ENCODE peak calls at places on chromosomes 6 and 20, in eight cellular contexts. One of them, this sample, is unnamed.

GRCh38 chr6:30207619-30208295 is 5.4 kb downstream of the TRIM26 start:
- DNase-seq in H7: no peak
- DNase-seq in AG08395: peak; percentile 30
- DNase-seq in stimulated activated CD8-positive, alpha-beta memory T cell treated with anti-CD3 and anti-CD28 coated beads, Interleukin-12 subunit alpha, Interleukin-12 subunit beta, amount 100 ng/mL, for 4 hours: no peak
- DNase-seq in adipocyte: no peak
- DNase-seq in kidney tubule cell: peak; percentile 29
- DNase-seq in NCI-H1436: no peak
- DNase-seq in GM04504: no peak
- DNase-seq in this sample: peak; percentile 63

GRCh38 chr20:53040678-53041674 is 68.8 kb downstream of the TSHZ2 start:
- DNase-seq in H7: no peak
- DNase-seq in AG08395: no peak
- DNase-seq in stimulated activated CD8-positive, alpha-beta memory T cell treated with anti-CD3 and anti-CD28 coated beads, Interleukin-12 subunit alpha, Interleukin-12 subunit beta, amount 100 ng/mL, for 4 hours: no peak
- DNase-seq in adipocyte: no peak
- DNase-seq in kidney tubule cell: peak; percentile 72
- DNase-seq in NCI-H1436: peak; percentile 88
- DNase-seq in GM04504: no peak
- DNase-seq in this sample: peak; percentile 59

GRCh38 chr6:139977887-139978332 is 603.5 kb upstream of the CITED2 start:
- DNase-seq in H7: no peak
- DNase-seq in AG08395: peak; percentile 29
- DNase-seq in stimulated activated CD8-positive, alpha-beta memory T cell treated with anti-CD3 and anti-CD28 coated beads, Interleukin-12 subunit alpha, Interleukin-12 subunit beta, amount 100 ng/mL, for 4 hours: no peak
- DNase-seq in adipocyte: peak; percentile 88
- DNase-seq in kidney tubule cell: peak; percentile 82
- DNase-seq in NCI-H1436: no peak
- DNase-seq in GM04504: peak; percentile 42
- DNase-seq in this sample: peak; percentile 78

GRCh38 chr6:28211840-28212509 is 13.1 kb upstream of the ZSCAN9 start:
- DNase-seq in H7: peak; percentile 44
- DNase-seq in AG08395: no peak
- DNase-seq in stimulated activated CD8-positive, alpha-beta memory T cell treated with anti-CD3 and anti-CD28 coated beads, Interleukin-12 subunit alpha, Interleukin-12 subunit beta, amount 100 ng/mL, for 4 hours: no peak
- DNase-seq in adipocyte: no peak
- DNase-seq in kidney tubule cell: no peak
- DNase-seq in NCI-H1436: no peak
- DNase-seq in GM04504: no peak
- DNase-seq in this sample: no peak

GRCh38 chr6:19771753-19772336 is 65.3 kb upstream of the ID4 start:
- DNase-seq in H7: no peak
- DNase-seq in AG08395: peak; percentile 10
- DNase-seq in stimulated activated CD8-positive, alpha-beta memory T cell treated with anti-CD3 and anti-CD28 coated beads, Interleukin-12 subunit alpha, Interleukin-12 subunit beta, amount 100 ng/mL, for 4 hours: no peak
- DNase-seq in adipocyte: peak; percentile 6
- DNase-seq in kidney tubule cell: peak; percentile 53
- DNase-seq in NCI-H1436: no peak
- DNase-seq in GM04504: no peak
- DNase-seq in this sample: peak; percentile 51

GRCh38 chr6:144895890-144896289 is 610.8 kb downstream of the UTRN start:
- DNase-seq in H7: no peak
- DNase-seq in AG08395: no peak
- DNase-seq in stimulated activated CD8-positive, alpha-beta memory T cell treated with anti-CD3 and anti-CD28 coated beads, Interleukin-12 subunit alpha, Interleukin-12 subunit beta, amount 100 ng/mL, for 4 hours: no peak
- DNase-seq in adipocyte: no peak
- DNase-seq in kidney tubule cell: no peak
- DNase-seq in NCI-H1436: no peak
- DNase-seq in GM04504: no peak
- DNase-seq in this sample: no peak

GRCh38 chr6:41724638-41725501 is 10.5 kb downstream of the TFEB start:
- DNase-seq in H7: no peak
- DNase-seq in AG08395: no peak
- DNase-seq in stimulated activated CD8-positive, alpha-beta memory T cell treated with anti-CD3 and anti-CD28 coated beads, Interleukin-12 subunit alpha, Interleukin-12 subunit beta, amount 100 ng/mL, for 4 hours: no peak
- DNase-seq in adipocyte: peak; percentile 57
- DNase-seq in kidney tubule cell: no peak
- DNase-seq in NCI-H1436: no peak
- DNase-seq in GM04504: no peak
- DNase-seq in this sample: no peak

GRCh38 chr20:51860015-51860882 is 57.9 kb upstream of the SALL4 start:
- DNase-seq in H7: no peak
- DNase-seq in AG08395: peak; percentile 84
- DNase-seq in stimulated activated CD8-positive, alpha-beta memory T cell treated with anti-CD3 and anti-CD28 coated beads, Interleukin-12 subunit alpha, Interleukin-12 subunit beta, amount 100 ng/mL, for 4 hours: no peak
- DNase-seq in adipocyte: peak; percentile 72
- DNase-seq in kidney tubule cell: no peak
- DNase-seq in NCI-H1436: no peak
- DNase-seq in GM04504: peak; percentile 55
- DNase-seq in this sample: peak; percentile 39

GRCh38 chr6:144327081-144327480 is 41.9 kb downstream of the UTRN start:
- DNase-seq in H7: no peak
- DNase-seq in AG08395: no peak
- DNase-seq in stimulated activated CD8-positive, alpha-beta memory T cell treated with anti-CD3 and anti-CD28 coated beads, Interleukin-12 subunit alpha, Interleukin-12 subunit beta, amount 100 ng/mL, for 4 hours: no peak
- DNase-seq in adipocyte: no peak
- DNase-seq in kidney tubule cell: no peak
- DNase-seq in NCI-H1436: no peak
- DNase-seq in GM04504: no peak
- DNase-seq in this sample: no peak

GRCh38 chr6:161169690-161170089 is 104.2 kb downstream of the AGPAT4 start:
- DNase-seq in H7: no peak
- DNase-seq in AG08395: peak; percentile 51
- DNase-seq in stimulated activated CD8-positive, alpha-beta memory T cell treated with anti-CD3 and anti-CD28 coated beads, Interleukin-12 subunit alpha, Interleukin-12 subunit beta, amount 100 ng/mL, for 4 hours: no peak
- DNase-seq in adipocyte: peak; percentile 22
- DNase-seq in kidney tubule cell: peak; percentile 80
- DNase-seq in NCI-H1436: no peak
- DNase-seq in GM04504: peak; percentile 60
- DNase-seq in this sample: peak; percentile 53

GRCh38 chr6:16168121-16168520 is 39.2 kb downstream of the MYLIP start:
- DNase-seq in H7: no peak
- DNase-seq in AG08395: no peak
- DNase-seq in stimulated activated CD8-positive, alpha-beta memory T cell treated with anti-CD3 and anti-CD28 coated beads, Interleukin-12 subunit alpha, Interleukin-12 subunit beta, amount 100 ng/mL, for 4 hours: peak; percentile 12
- DNase-seq in adipocyte: peak; percentile 6
- DNase-seq in kidney tubule cell: no peak
- DNase-seq in NCI-H1436: no peak
- DNase-seq in GM04504: no peak
- DNase-seq in this sample: peak; percentile 28

GRCh38 chr6:135266675-135267074 is 85.6 kb downstream of the MYB start:
- DNase-seq in H7: no peak
- DNase-seq in AG08395: no peak
- DNase-seq in stimulated activated CD8-positive, alpha-beta memory T cell treated with anti-CD3 and anti-CD28 coated beads, Interleukin-12 subunit alpha, Interleukin-12 subunit beta, amount 100 ng/mL, for 4 hours: no peak
- DNase-seq in adipocyte: no peak
- DNase-seq in kidney tubule cell: no peak
- DNase-seq in NCI-H1436: no peak
- DNase-seq in GM04504: no peak
- DNase-seq in this sample: no peak

GRCh38 chr6:139483082-139483481 is 108.6 kb upstream of the CITED2 start:
- DNase-seq in H7: peak; percentile 36
- DNase-seq in AG08395: no peak
- DNase-seq in stimulated activated CD8-positive, alpha-beta memory T cell treated with anti-CD3 and anti-CD28 coated beads, Interleukin-12 subunit alpha, Interleukin-12 subunit beta, amount 100 ng/mL, for 4 hours: no peak
- DNase-seq in adipocyte: no peak
- DNase-seq in kidney tubule cell: no peak
- DNase-seq in NCI-H1436: no peak
- DNase-seq in GM04504: no peak
- DNase-seq in this sample: no peak

GRCh38 chr6:39998126-39998525 is 63.9 kb upstream of the MOCS1 start:
- DNase-seq in H7: no peak
- DNase-seq in AG08395: no peak
- DNase-seq in stimulated activated CD8-positive, alpha-beta memory T cell treated with anti-CD3 and anti-CD28 coated beads, Interleukin-12 subunit alpha, Interleukin-12 subunit beta, amount 100 ng/mL, for 4 hours: no peak
- DNase-seq in adipocyte: no peak
- DNase-seq in kidney tubule cell: no peak
- DNase-seq in NCI-H1436: no peak
- DNase-seq in GM04504: no peak
- DNase-seq in this sample: no peak

GRCh38 chr6:35429463-35429862 is 22.7 kb upstream of the FANCE start:
- DNase-seq in H7: no peak
- DNase-seq in AG08395: no peak
- DNase-seq in stimulated activated CD8-positive, alpha-beta memory T cell treated with anti-CD3 and anti-CD28 coated beads, Interleukin-12 subunit alpha, Interleukin-12 subunit beta, amount 100 ng/mL, for 4 hours: no peak
- DNase-seq in adipocyte: no peak
- DNase-seq in kidney tubule cell: no peak
- DNase-seq in NCI-H1436: no peak
- DNase-seq in GM04504: no peak
- DNase-seq in this sample: no peak

GRCh38 chr6:37204014-37204751 is 34.2 kb downstream of the PIM1 start:
- DNase-seq in H7: no peak
- DNase-seq in AG08395: no peak
- DNase-seq in stimulated activated CD8-positive, alpha-beta memory T cell treated with anti-CD3 and anti-CD28 coated beads, Interleukin-12 subunit alpha, Interleukin-12 subunit beta, amount 100 ng/mL, for 4 hours: no peak
- DNase-seq in adipocyte: peak; percentile 34
- DNase-seq in kidney tubule cell: peak; percentile 67
- DNase-seq in NCI-H1436: no peak
- DNase-seq in GM04504: no peak
- DNase-seq in this sample: peak; percentile 62